ENCODE peak calls at places on chromosomes 12 and 14, in ten cellular contexts. D, C, O, L, U, F, M, I, G and H are unnamed samples.

GRCh38 chr14:102318781-102319276 is 717 bp upstream of the ZNF839 start:
- DNase-seq in F (no peak), D (no peak), C (no peak), U (peak; percentile 67), G (no peak), I (no peak), O (no peak), L (no peak), M (no peak), H (no peak)

GRCh38 chr12:6135071-6135470 is 10.6 kb upstream of the VWF start:
- DNase-seq in G (no peak), I (no peak), U (no peak), O (no peak), M (peak; percentile 48), F (no peak), D (no peak), C (no peak), L (no peak), H (no peak)

GRCh38 chr12:22287776-22288621 is 46.5 kb downstream of the ST8SIA1 start:
- DNase-seq in D (no peak), C (no peak), F (peak; percentile 2), G (no peak), I (no peak), U (no peak), O (no peak), L (no peak), M (peak; percentile 87), H (peak; percentile 86)

GRCh38 chr14:32508281-32508680 is 179.2 kb downstream of the AKAP6 start:
- DNase-seq in U (no peak), L (no peak), G (no peak), I (no peak), C (no peak), D (no peak), F (no peak), O (no peak), M (no peak), H (peak; percentile 18)

GRCh38 chr12:38544357-38545066 is 227.9 kb downstream of the ALG10B start:
- DNase-seq in G (no peak), C (no peak), O (no peak), I (no peak), D (no peak), U (no peak), L (no peak), F (no peak), M (no peak), H (no peak)

GRCh38 chr14:102626530-102626929 is 34.1 kb downstream of the RCOR1 start:
- DNase-seq in F (no peak), G (no peak), O (no peak), L (no peak), M (no peak), U (no peak), D (no peak), I (no peak), C (no peak), H (no peak)

GRCh38 chr12:93668919-93669418 is 8.2 kb upstream of the CRADD start:
- DNase-seq in L (no peak), G (no peak), U (no peak), D (no peak), F (no peak), M (no peak), I (no peak), O (no peak), C (no peak), H (no peak)

GRCh38 chr12:388547-389137 is 478 bp downstream of the KDM5A start:
- DNase-seq in I (peak; percentile 34), D (no peak), C (no peak), G (peak; percentile 67), F (no peak), M (peak; percentile 11), O (peak; percentile 18), L (no peak), U (no peak), H (peak; percentile 28)

GRCh38 chr12:68495666-68496065 is 115.0 kb upstream of the RAP1B start:
- DNase-seq in D (no peak), O (no peak), M (peak; percentile 80), G (no peak), U (no peak), L (no peak), F (no peak), I (no peak), C (no peak), H (no peak)

GRCh38 chr14:58812050-58812690 is 174.4 kb downstream of the DACT1 start:
- DNase-seq in C (no peak), O (no peak), F (no peak), U (no peak), M (no peak), L (no peak), I (no peak), D (no peak), G (no peak), H (no peak)

GRCh38 chr14:32738206-32738871 is 200.3 kb upstream of the NPAS3 start:
- DNase-seq in U (no peak), M (no peak), F (no peak), C (no peak), I (no peak), G (no peak), L (no peak), D (no peak), O (no peak), H (peak; percentile 76)

GRCh38 chr14:88683119-88683518 is 109.6 kb downstream of the EML5 start:
- DNase-seq in F (no peak), G (no peak), L (no peak), M (no peak), I (no peak), C (no peak), O (no peak), D (no peak), U (no peak), H (no peak)
- TF ChIP-seq CTCF in F (no peak), G (no peak), L (no peak), M (no peak), I (no peak), C (no peak), O (no peak), D (no peak), U (no peak), H (no peak)

GRCh38 chr12:95703986-95704385 is 86.6 kb downstream of the NTN4 start:
- DNase-seq in O (no peak), L (no peak), D (no peak), U (no peak), M (no peak), I (no peak), C (no peak), G (no peak), F (no peak), H (no peak)

GRCh38 chr12:95699579-95699978 is 91.0 kb downstream of the NTN4 start:
- DNase-seq in C (no peak), D (no peak), L (no peak), O (no peak), M (no peak), G (no peak), U (no peak), F (no peak), I (no peak), H (no peak)

GRCh38 chr12:95701275-95701674 is 89.3 kb downstream of the NTN4 start:
- DNase-seq in O (no peak), I (no peak), G (no peak), M (peak; percentile 30), C (no peak), F (no peak), U (no peak), D (no peak), L (no peak), H (peak; percentile 29)

GRCh38 chr12:95701722-95702418 is 88.7 kb downstream of the NTN4 start:
- DNase-seq in D (no peak), O (no peak), L (peak; percentile 49), M (peak; percentile 1), U (no peak), I (no peak), C (no peak), G (no peak), F (no peak), H (peak; percentile 91)

GRCh38 chr12:95700316-95700785 is 90.2 kb downstream of the NTN4 start:
- DNase-seq in O (no peak), G (no peak), I (no peak), L (no peak), C (peak; percentile 47), D (no peak), U (no peak), M (peak; percentile 99), F (no peak), H (peak; percentile 82)
- H3K4me3 ChIP-seq in O (no peak overlapping the region), G (no peak overlapping the region), I (no peak overlapping the region), L (no peak overlapping the region), C (no peak overlapping the region), D (no peak overlapping the region), U (no peak overlapping the region), M (no peak overlapping the region), F (no peak overlapping the region), H (no peak overlapping the region)

GRCh38 chr14:73232984-73233383 is 4.3 kb upstream of the PAPLN start:
- DNase-seq in F (no peak), I (no peak), D (no peak), G (no peak), U (peak; percentile 48), C (no peak), O (no peak), M (no peak), L (no peak), H (no peak)

GRCh38 chr14:73231874-73232851 is 5.1 kb upstream of the PAPLN start:
- DNase-seq in G (no peak), O (no peak), L (no peak), I (no peak), F (no peak), U (peak; percentile 63), M (no peak), C (no peak), D (no peak), H (no peak)

GRCh38 chr14:73234586-73235394 is 2.5 kb upstream of the PAPLN start:
- DNase-seq in L (no peak), M (no peak), U (peak; percentile 27), C (no peak), G (no peak), I (no peak), F (no peak), D (no peak), O (no peak), H (no peak)

GRCh38 chr14:73234029-73234428 is 3.3 kb upstream of the PAPLN start:
- DNase-seq in U (peak; percentile 24), F (no peak), O (no peak), G (no peak), C (no peak), M (no peak), I (no peak), L (no peak), D (no peak), H (no peak)

DNA sequence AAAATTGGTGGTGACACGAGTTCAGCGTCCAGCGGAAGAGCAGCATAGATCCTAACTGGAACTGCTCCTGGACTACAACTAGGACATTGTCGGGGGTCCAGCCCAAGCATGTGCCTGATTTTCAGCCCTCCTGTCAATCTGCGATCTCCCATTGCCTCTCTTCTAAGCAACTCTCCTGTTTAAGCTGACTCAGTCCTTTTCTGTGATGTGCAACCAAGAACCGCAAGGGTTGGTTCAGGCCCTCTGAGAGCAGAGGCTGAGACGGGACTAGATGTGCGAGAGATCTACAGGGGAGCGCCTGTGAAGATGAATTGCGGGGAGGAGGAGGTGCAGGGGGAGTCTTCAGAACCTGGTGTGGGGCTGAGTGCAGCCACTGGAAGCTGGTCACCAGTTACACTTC is 3.7 kb upstream of the PAPLN start:
- DNase-seq in F (no peak), L (no peak), I (no peak), G (no peak), D (no peak), C (no peak), M (no peak), U (peak; percentile 29), O (no peak), H (no peak)
- H3K27me3 ChIP-seq in F (peaks cover 11% of the 10 kb centered on the region), L (no peaks in the 10 kb centered on the region), I (no peaks in the 10 kb centered on the region), G (no peaks in the 10 kb centered on the region), D (peaks cover 14% of the 10 kb centered on the region), C (peaks cover 2% of the 10 kb centered on the region), M (peaks cover 41% of the 10 kb centered on the region), U (peaks cover 11% of the 10 kb centered on the region), O (peaks cover 17% of the 10 kb centered on the region), H (peaks cover 12% of the 10 kb centered on the region)

GRCh38 chr12:122834229-122834920 is 882 bp upstream of the HIP1R start:
- DNase-seq in C (no peak), U (no peak), F (peak; percentile 15), I (no peak), D (peak; percentile 35), O (peak; percentile 66), G (peak; percentile 75), L (peak; percentile 64), M (no peak), H (peak; percentile 59)
- TF ChIP-seq CTCF in C (no peak), U (no peak), F (no peak), I (no peak), D (no peak), O (peak; percentile 42), G (no peak), L (no peak), M (no peak), H (peak; percentile 18)